ENCODE peak calls at places on chromosomes 6 and 20, in ten cellular contexts. One of them, this sample, is unnamed.

GRCh38 chr6:158559895-158560786 is at the start of gene TMEM181:
- DNase-seq in stimulated activated CD4-positive, alpha-beta T cell treated with anti-CD3 and anti-CD28 coated beads, TNF-alpha, amount 100 ng/mL, for 24 hours: peak; percentile 86
- DNase-seq in activated CD8-positive, alpha-beta memory T cell treated with anti-CD3 and anti-CD28 coated beads for 1 hour: peak; percentile 84
- DNase-seq in trophoblast cell: peak; percentile 90
- DNase-seq in naive B cell: peak; percentile 78
- DNase-seq in HuH-7: peak; percentile 87
- DNase-seq in progenitor cell of endocrine pancreas: peak; percentile 55
- DNase-seq in GM06990: peak; percentile 92
- DNase-seq in stimulated activated CD8-positive, alpha-beta memory T cell treated with anti-CD3 and anti-CD28 coated beads, Interleukin-12 subunit alpha, Interleukin-12 subunit beta, amount 100 ng/mL, for 1 hour: peak; percentile 75
- DNase-seq in transverse colon: peak; percentile 91
- DNase-seq in this sample: peak; percentile 34

GRCh38 chr6:33967266-33967767 is 163.5 kb upstream of the MLN start:
- DNase-seq in stimulated activated CD4-positive, alpha-beta T cell treated with anti-CD3 and anti-CD28 coated beads, TNF-alpha, amount 100 ng/mL, for 24 hours: no peak
- DNase-seq in activated CD8-positive, alpha-beta memory T cell treated with anti-CD3 and anti-CD28 coated beads for 1 hour: no peak
- DNase-seq in trophoblast cell: no peak
- DNase-seq in naive B cell: no peak
- DNase-seq in HuH-7: no peak
- DNase-seq in progenitor cell of endocrine pancreas: no peak
- DNase-seq in GM06990: no peak
- DNase-seq in stimulated activated CD8-positive, alpha-beta memory T cell treated with anti-CD3 and anti-CD28 coated beads, Interleukin-12 subunit alpha, Interleukin-12 subunit beta, amount 100 ng/mL, for 1 hour: no peak
- DNase-seq in transverse colon: no peak
- DNase-seq in this sample: no peak

GRCh38 chr20:24646331-24646730 is 176.9 kb downstream of the SYNDIG1 start:
- DNase-seq in stimulated activated CD4-positive, alpha-beta T cell treated with anti-CD3 and anti-CD28 coated beads, TNF-alpha, amount 100 ng/mL, for 24 hours: no peak
- DNase-seq in activated CD8-positive, alpha-beta memory T cell treated with anti-CD3 and anti-CD28 coated beads for 1 hour: no peak
- DNase-seq in trophoblast cell: no peak
- DNase-seq in naive B cell: no peak
- DNase-seq in HuH-7: no peak
- DNase-seq in progenitor cell of endocrine pancreas: no peak
- DNase-seq in GM06990: no peak
- DNase-seq in stimulated activated CD8-positive, alpha-beta memory T cell treated with anti-CD3 and anti-CD28 coated beads, Interleukin-12 subunit alpha, Interleukin-12 subunit beta, amount 100 ng/mL, for 1 hour: no peak
- DNase-seq in transverse colon: no peak
- DNase-seq in this sample: no peak

GRCh38 chr6:37916149-37916548 is 96.6 kb downstream of the ZFAND3 start:
- DNase-seq in stimulated activated CD4-positive, alpha-beta T cell treated with anti-CD3 and anti-CD28 coated beads, TNF-alpha, amount 100 ng/mL, for 24 hours: no peak
- DNase-seq in activated CD8-positive, alpha-beta memory T cell treated with anti-CD3 and anti-CD28 coated beads for 1 hour: no peak
- DNase-seq in trophoblast cell: peak; percentile 67
- DNase-seq in naive B cell: no peak
- DNase-seq in HuH-7: no peak
- DNase-seq in progenitor cell of endocrine pancreas: no peak
- DNase-seq in GM06990: no peak
- DNase-seq in stimulated activated CD8-positive, alpha-beta memory T cell treated with anti-CD3 and anti-CD28 coated beads, Interleukin-12 subunit alpha, Interleukin-12 subunit beta, amount 100 ng/mL, for 1 hour: no peak
- DNase-seq in transverse colon: no peak
- DNase-seq in this sample: no peak

GRCh38 chr20:1892122-1892385 is 3.2 kb upstream of the SIRPA start:
- DNase-seq in stimulated activated CD4-positive, alpha-beta T cell treated with anti-CD3 and anti-CD28 coated beads, TNF-alpha, amount 100 ng/mL, for 24 hours: no peak
- DNase-seq in activated CD8-positive, alpha-beta memory T cell treated with anti-CD3 and anti-CD28 coated beads for 1 hour: no peak
- DNase-seq in trophoblast cell: no peak
- DNase-seq in naive B cell: no peak
- DNase-seq in HuH-7: no peak
- DNase-seq in progenitor cell of endocrine pancreas: no peak
- DNase-seq in GM06990: no peak
- DNase-seq in stimulated activated CD8-positive, alpha-beta memory T cell treated with anti-CD3 and anti-CD28 coated beads, Interleukin-12 subunit alpha, Interleukin-12 subunit beta, amount 100 ng/mL, for 1 hour: no peak
- DNase-seq in transverse colon: no peak
- DNase-seq in this sample: no peak

GRCh38 chr6:113328886-113329381 is 528.2 kb upstream of the MARCKS start:
- DNase-seq in stimulated activated CD4-positive, alpha-beta T cell treated with anti-CD3 and anti-CD28 coated beads, TNF-alpha, amount 100 ng/mL, for 24 hours: no peak
- DNase-seq in activated CD8-positive, alpha-beta memory T cell treated with anti-CD3 and anti-CD28 coated beads for 1 hour: no peak
- DNase-seq in trophoblast cell: peak; percentile 65
- DNase-seq in naive B cell: no peak
- DNase-seq in HuH-7: no peak
- DNase-seq in progenitor cell of endocrine pancreas: no peak
- DNase-seq in GM06990: no peak
- DNase-seq in stimulated activated CD8-positive, alpha-beta memory T cell treated with anti-CD3 and anti-CD28 coated beads, Interleukin-12 subunit alpha, Interleukin-12 subunit beta, amount 100 ng/mL, for 1 hour: no peak
- DNase-seq in transverse colon: no peak
- DNase-seq in this sample: no peak

GRCh38 chr6:109770047-109770446 is 79.0 kb downstream of the FIG4 start:
- DNase-seq in stimulated activated CD4-positive, alpha-beta T cell treated with anti-CD3 and anti-CD28 coated beads, TNF-alpha, amount 100 ng/mL, for 24 hours: no peak
- DNase-seq in activated CD8-positive, alpha-beta memory T cell treated with anti-CD3 and anti-CD28 coated beads for 1 hour: no peak
- DNase-seq in trophoblast cell: no peak
- DNase-seq in naive B cell: no peak
- DNase-seq in HuH-7: no peak
- DNase-seq in progenitor cell of endocrine pancreas: no peak
- DNase-seq in GM06990: no peak
- DNase-seq in stimulated activated CD8-positive, alpha-beta memory T cell treated with anti-CD3 and anti-CD28 coated beads, Interleukin-12 subunit alpha, Interleukin-12 subunit beta, amount 100 ng/mL, for 1 hour: no peak
- DNase-seq in transverse colon: no peak
- DNase-seq in this sample: no peak

GRCh38 chr6:115091461-115091860 is 748.6 kb upstream of the HS3ST5 start:
- DNase-seq in stimulated activated CD4-positive, alpha-beta T cell treated with anti-CD3 and anti-CD28 coated beads, TNF-alpha, amount 100 ng/mL, for 24 hours: no peak
- DNase-seq in activated CD8-positive, alpha-beta memory T cell treated with anti-CD3 and anti-CD28 coated beads for 1 hour: no peak
- DNase-seq in trophoblast cell: peak; percentile 2
- DNase-seq in naive B cell: no peak
- DNase-seq in HuH-7: no peak
- DNase-seq in progenitor cell of endocrine pancreas: no peak
- DNase-seq in GM06990: no peak
- DNase-seq in stimulated activated CD8-positive, alpha-beta memory T cell treated with anti-CD3 and anti-CD28 coated beads, Interleukin-12 subunit alpha, Interleukin-12 subunit beta, amount 100 ng/mL, for 1 hour: no peak
- DNase-seq in transverse colon: no peak
- DNase-seq in this sample: no peak

GRCh38 chr6:141848029-141848890 is 284.5 kb upstream of the GJE1 start:
- DNase-seq in stimulated activated CD4-positive, alpha-beta T cell treated with anti-CD3 and anti-CD28 coated beads, TNF-alpha, amount 100 ng/mL, for 24 hours: no peak
- DNase-seq in activated CD8-positive, alpha-beta memory T cell treated with anti-CD3 and anti-CD28 coated beads for 1 hour: peak; percentile 1
- DNase-seq in trophoblast cell: no peak
- DNase-seq in naive B cell: no peak
- DNase-seq in HuH-7: no peak
- DNase-seq in progenitor cell of endocrine pancreas: no peak
- DNase-seq in GM06990: no peak
- DNase-seq in stimulated activated CD8-positive, alpha-beta memory T cell treated with anti-CD3 and anti-CD28 coated beads, Interleukin-12 subunit alpha, Interleukin-12 subunit beta, amount 100 ng/mL, for 1 hour: peak; percentile 4
- DNase-seq in transverse colon: peak; percentile 8
- DNase-seq in this sample: no peak

GRCh38 chr6:14276066-14276465 is 158.5 kb downstream of the CD83 start:
- DNase-seq in stimulated activated CD4-positive, alpha-beta T cell treated with anti-CD3 and anti-CD28 coated beads, TNF-alpha, amount 100 ng/mL, for 24 hours: no peak
- DNase-seq in activated CD8-positive, alpha-beta memory T cell treated with anti-CD3 and anti-CD28 coated beads for 1 hour: no peak
- DNase-seq in trophoblast cell: no peak
- DNase-seq in naive B cell: no peak
- DNase-seq in HuH-7: no peak
- DNase-seq in progenitor cell of endocrine pancreas: no peak
- DNase-seq in GM06990: no peak
- DNase-seq in stimulated activated CD8-positive, alpha-beta memory T cell treated with anti-CD3 and anti-CD28 coated beads, Interleukin-12 subunit alpha, Interleukin-12 subunit beta, amount 100 ng/mL, for 1 hour: no peak
- DNase-seq in transverse colon: no peak
- DNase-seq in this sample: no peak

GRCh38 chr6:21733311-21733710 is 139.8 kb downstream of the SOX4 start:
- DNase-seq in stimulated activated CD4-positive, alpha-beta T cell treated with anti-CD3 and anti-CD28 coated beads, TNF-alpha, amount 100 ng/mL, for 24 hours: no peak
- DNase-seq in activated CD8-positive, alpha-beta memory T cell treated with anti-CD3 and anti-CD28 coated beads for 1 hour: no peak
- DNase-seq in trophoblast cell: no peak
- DNase-seq in naive B cell: no peak
- DNase-seq in HuH-7: no peak
- DNase-seq in progenitor cell of endocrine pancreas: no peak
- DNase-seq in GM06990: no peak
- DNase-seq in stimulated activated CD8-positive, alpha-beta memory T cell treated with anti-CD3 and anti-CD28 coated beads, Interleukin-12 subunit alpha, Interleukin-12 subunit beta, amount 100 ng/mL, for 1 hour: no peak
- DNase-seq in transverse colon: no peak
- DNase-seq in this sample: no peak

GRCh38 chr20:37856932-37857660 is 45.8 kb upstream of the VSTM2L start:
- DNase-seq in stimulated activated CD4-positive, alpha-beta T cell treated with anti-CD3 and anti-CD28 coated beads, TNF-alpha, amount 100 ng/mL, for 24 hours: no peak
- DNase-seq in activated CD8-positive, alpha-beta memory T cell treated with anti-CD3 and anti-CD28 coated beads for 1 hour: no peak
- DNase-seq in trophoblast cell: no peak
- DNase-seq in naive B cell: no peak
- DNase-seq in HuH-7: no peak
- DNase-seq in progenitor cell of endocrine pancreas: no peak
- DNase-seq in GM06990: no peak
- DNase-seq in stimulated activated CD8-positive, alpha-beta memory T cell treated with anti-CD3 and anti-CD28 coated beads, Interleukin-12 subunit alpha, Interleukin-12 subunit beta, amount 100 ng/mL, for 1 hour: no peak
- DNase-seq in transverse colon: no peak
- DNase-seq in this sample: no peak

GRCh38 chr6:148999921-149000589 is 253.2 kb downstream of the UST start:
- DNase-seq in stimulated activated CD4-positive, alpha-beta T cell treated with anti-CD3 and anti-CD28 coated beads, TNF-alpha, amount 100 ng/mL, for 24 hours: no peak
- DNase-seq in activated CD8-positive, alpha-beta memory T cell treated with anti-CD3 and anti-CD28 coated beads for 1 hour: no peak
- DNase-seq in trophoblast cell: no peak
- DNase-seq in naive B cell: peak; percentile 26
- DNase-seq in HuH-7: no peak
- DNase-seq in progenitor cell of endocrine pancreas: no peak
- DNase-seq in GM06990: no peak
- DNase-seq in stimulated activated CD8-positive, alpha-beta memory T cell treated with anti-CD3 and anti-CD28 coated beads, Interleukin-12 subunit alpha, Interleukin-12 subunit beta, amount 100 ng/mL, for 1 hour: no peak
- DNase-seq in transverse colon: peak; percentile 26
- DNase-seq in this sample: peak; percentile 76

GRCh38 chr6:157246048-157246630 is 77.2 kb downstream of the TMEM242 start:
- DNase-seq in stimulated activated CD4-positive, alpha-beta T cell treated with anti-CD3 and anti-CD28 coated beads, TNF-alpha, amount 100 ng/mL, for 24 hours: no peak
- DNase-seq in activated CD8-positive, alpha-beta memory T cell treated with anti-CD3 and anti-CD28 coated beads for 1 hour: no peak
- DNase-seq in trophoblast cell: no peak
- DNase-seq in naive B cell: no peak
- DNase-seq in HuH-7: no peak
- DNase-seq in progenitor cell of endocrine pancreas: no peak
- DNase-seq in GM06990: no peak
- DNase-seq in stimulated activated CD8-positive, alpha-beta memory T cell treated with anti-CD3 and anti-CD28 coated beads, Interleukin-12 subunit alpha, Interleukin-12 subunit beta, amount 100 ng/mL, for 1 hour: no peak
- DNase-seq in transverse colon: no peak
- DNase-seq in this sample: no peak

GRCh38 chr20:57897156-57897874 is 187.5 kb upstream of the PMEPA1 start:
- DNase-seq in stimulated activated CD4-positive, alpha-beta T cell treated with anti-CD3 and anti-CD28 coated beads, TNF-alpha, amount 100 ng/mL, for 24 hours: no peak
- DNase-seq in activated CD8-positive, alpha-beta memory T cell treated with anti-CD3 and anti-CD28 coated beads for 1 hour: no peak
- DNase-seq in trophoblast cell: no peak
- DNase-seq in naive B cell: no peak
- DNase-seq in HuH-7: no peak
- DNase-seq in progenitor cell of endocrine pancreas: no peak
- DNase-seq in GM06990: no peak
- DNase-seq in stimulated activated CD8-positive, alpha-beta memory T cell treated with anti-CD3 and anti-CD28 coated beads, Interleukin-12 subunit alpha, Interleukin-12 subunit beta, amount 100 ng/mL, for 1 hour: no peak
- DNase-seq in transverse colon: peak; percentile 82
- DNase-seq in this sample: no peak

GRCh38 chr6:14664112-14664592 is 546.6 kb downstream of the CD83 start:
- DNase-seq in stimulated activated CD4-positive, alpha-beta T cell treated with anti-CD3 and anti-CD28 coated beads, TNF-alpha, amount 100 ng/mL, for 24 hours: no peak
- DNase-seq in activated CD8-positive, alpha-beta memory T cell treated with anti-CD3 and anti-CD28 coated beads for 1 hour: no peak
- DNase-seq in trophoblast cell: no peak
- DNase-seq in naive B cell: peak; percentile 85
- DNase-seq in HuH-7: no peak
- DNase-seq in progenitor cell of endocrine pancreas: no peak
- DNase-seq in GM06990: peak; percentile 46
- DNase-seq in stimulated activated CD8-positive, alpha-beta memory T cell treated with anti-CD3 and anti-CD28 coated beads, Interleukin-12 subunit alpha, Interleukin-12 subunit beta, amount 100 ng/mL, for 1 hour: no peak
- DNase-seq in transverse colon: no peak
- DNase-seq in this sample: no peak

GRCh38 chr6:118606858-118607257 is 44.5 kb downstream of the CEP85L start:
- DNase-seq in stimulated activated CD4-positive, alpha-beta T cell treated with anti-CD3 and anti-CD28 coated beads, TNF-alpha, amount 100 ng/mL, for 24 hours: no peak
- DNase-seq in activated CD8-positive, alpha-beta memory T cell treated with anti-CD3 and anti-CD28 coated beads for 1 hour: no peak
- DNase-seq in trophoblast cell: no peak
- DNase-seq in naive B cell: no peak
- DNase-seq in HuH-7: no peak
- DNase-seq in progenitor cell of endocrine pancreas: no peak
- DNase-seq in GM06990: no peak
- DNase-seq in stimulated activated CD8-positive, alpha-beta memory T cell treated with anti-CD3 and anti-CD28 coated beads, Interleukin-12 subunit alpha, Interleukin-12 subunit beta, amount 100 ng/mL, for 1 hour: no peak
- DNase-seq in transverse colon: no peak
- DNase-seq in this sample: no peak

GRCh38 chr6:161204866-161205557 is 68.8 kb downstream of the AGPAT4 start:
- DNase-seq in stimulated activated CD4-positive, alpha-beta T cell treated with anti-CD3 and anti-CD28 coated beads, TNF-alpha, amount 100 ng/mL, for 24 hours: no peak
- DNase-seq in activated CD8-positive, alpha-beta memory T cell treated with anti-CD3 and anti-CD28 coated beads for 1 hour: no peak
- DNase-seq in trophoblast cell: no peak
- DNase-seq in naive B cell: no peak
- DNase-seq in HuH-7: no peak
- DNase-seq in progenitor cell of endocrine pancreas: no peak
- DNase-seq in GM06990: no peak
- DNase-seq in stimulated activated CD8-positive, alpha-beta memory T cell treated with anti-CD3 and anti-CD28 coated beads, Interleukin-12 subunit alpha, Interleukin-12 subunit beta, amount 100 ng/mL, for 1 hour: no peak
- DNase-seq in transverse colon: no peak
- DNase-seq in this sample: no peak